ENCODE peak calls at places on chromosomes 7 and 10, in seven cellular contexts. One of them, this sample, is unnamed.

GRCh38 chr10:100006241-100006886 is 3.4 kb downstream of the DNMBP start:
- DNase-seq in G401: peak
- DNase-seq in stimulated activated CD8-positive, alpha-beta memory T cell treated with anti-CD3 and anti-CD28 coated beads, Interleukin-15, amount 100 ng/mL, for 24 hours: no peak
- DNase-seq in LNCaP clone FGC: no peak
- DNase-seq in stromal cell of bone marrow: peak
- DNase-seq in naive thymus-derived CD8-positive, alpha-beta T cell: no peak
- DNase-seq in RWPE1: peak
- DNase-seq in this sample: no peak

GRCh38 chr10:82942572-82943091 is 1067.6 kb downstream of the NRG3 start:
- DNase-seq in G401: no peak
- DNase-seq in stimulated activated CD8-positive, alpha-beta memory T cell treated with anti-CD3 and anti-CD28 coated beads, Interleukin-15, amount 100 ng/mL, for 24 hours: no peak
- DNase-seq in LNCaP clone FGC: no peak
- DNase-seq in stromal cell of bone marrow: peak
- DNase-seq in naive thymus-derived CD8-positive, alpha-beta T cell: no peak
- DNase-seq in RWPE1: no peak
- DNase-seq in this sample: no peak

GRCh38 chr7:137606061-137606674 is 240.6 kb downstream of the DGKI start:
- DNase-seq in G401: peak
- DNase-seq in stimulated activated CD8-positive, alpha-beta memory T cell treated with anti-CD3 and anti-CD28 coated beads, Interleukin-15, amount 100 ng/mL, for 24 hours: no peak
- DNase-seq in LNCaP clone FGC: peak
- DNase-seq in stromal cell of bone marrow: peak
- DNase-seq in naive thymus-derived CD8-positive, alpha-beta T cell: no peak
- DNase-seq in RWPE1: no peak
- DNase-seq in this sample: no peak

GRCh38 chr10:122114156-122114747 is 125.3 kb downstream of the TACC2 start:
- DNase-seq in G401: no peak
- DNase-seq in stimulated activated CD8-positive, alpha-beta memory T cell treated with anti-CD3 and anti-CD28 coated beads, Interleukin-15, amount 100 ng/mL, for 24 hours: no peak
- DNase-seq in LNCaP clone FGC: no peak
- DNase-seq in stromal cell of bone marrow: no peak
- DNase-seq in naive thymus-derived CD8-positive, alpha-beta T cell: no peak
- DNase-seq in RWPE1: no peak
- DNase-seq in this sample: no peak

GRCh38 chr10:83983578-83984255 is 155.6 kb upstream of the GHITM start:
- DNase-seq in G401: no peak
- DNase-seq in stimulated activated CD8-positive, alpha-beta memory T cell treated with anti-CD3 and anti-CD28 coated beads, Interleukin-15, amount 100 ng/mL, for 24 hours: no peak
- DNase-seq in LNCaP clone FGC: no peak
- DNase-seq in stromal cell of bone marrow: no peak
- DNase-seq in naive thymus-derived CD8-positive, alpha-beta T cell: no peak
- DNase-seq in RWPE1: peak
- DNase-seq in this sample: no peak

GRCh38 chr7:133528796-133529195 is 275.9 kb downstream of the EXOC4 start:
- DNase-seq in G401: no peak
- DNase-seq in stimulated activated CD8-positive, alpha-beta memory T cell treated with anti-CD3 and anti-CD28 coated beads, Interleukin-15, amount 100 ng/mL, for 24 hours: no peak
- DNase-seq in LNCaP clone FGC: no peak
- DNase-seq in stromal cell of bone marrow: no peak
- DNase-seq in naive thymus-derived CD8-positive, alpha-beta T cell: no peak
- DNase-seq in RWPE1: no peak
- DNase-seq in this sample: no peak

GRCh38 chr10:89129850-89130396 is 77.2 kb downstream of the CH25H start:
- DNase-seq in G401: no peak
- DNase-seq in stimulated activated CD8-positive, alpha-beta memory T cell treated with anti-CD3 and anti-CD28 coated beads, Interleukin-15, amount 100 ng/mL, for 24 hours: no peak
- DNase-seq in LNCaP clone FGC: no peak
- DNase-seq in stromal cell of bone marrow: peak
- DNase-seq in naive thymus-derived CD8-positive, alpha-beta T cell: no peak
- DNase-seq in RWPE1: peak
- DNase-seq in this sample: no peak

GRCh38 chr7:1123721-1124120 is 35.8 kb downstream of the GPER1 start:
- DNase-seq in G401: peak
- DNase-seq in stimulated activated CD8-positive, alpha-beta memory T cell treated with anti-CD3 and anti-CD28 coated beads, Interleukin-15, amount 100 ng/mL, for 24 hours: no peak
- DNase-seq in LNCaP clone FGC: no peak
- DNase-seq in stromal cell of bone marrow: peak
- DNase-seq in naive thymus-derived CD8-positive, alpha-beta T cell: no peak
- DNase-seq in RWPE1: no peak
- DNase-seq in this sample: no peak

GRCh38 chr10:79046991-79047874 is 21.5 kb upstream of the ZMIZ1 start:
- DNase-seq in G401: no peak
- DNase-seq in stimulated activated CD8-positive, alpha-beta memory T cell treated with anti-CD3 and anti-CD28 coated beads, Interleukin-15, amount 100 ng/mL, for 24 hours: no peak
- DNase-seq in LNCaP clone FGC: no peak
- DNase-seq in stromal cell of bone marrow: no peak
- DNase-seq in naive thymus-derived CD8-positive, alpha-beta T cell: no peak
- DNase-seq in RWPE1: no peak
- DNase-seq in this sample: no peak

GRCh38 chr7:32879460-32879859 is 12.1 kb downstream of the KBTBD2 start:
- DNase-seq in G401: peak
- DNase-seq in stimulated activated CD8-positive, alpha-beta memory T cell treated with anti-CD3 and anti-CD28 coated beads, Interleukin-15, amount 100 ng/mL, for 24 hours: no peak
- DNase-seq in LNCaP clone FGC: no peak
- DNase-seq in stromal cell of bone marrow: no peak
- DNase-seq in naive thymus-derived CD8-positive, alpha-beta T cell: no peak
- DNase-seq in RWPE1: no peak
- DNase-seq in this sample: no peak

GRCh38 chr7:155917836-155918385 is 105.6 kb upstream of the SHH start:
- DNase-seq in G401: no peak
- DNase-seq in stimulated activated CD8-positive, alpha-beta memory T cell treated with anti-CD3 and anti-CD28 coated beads, Interleukin-15, amount 100 ng/mL, for 24 hours: no peak
- DNase-seq in LNCaP clone FGC: no peak
- DNase-seq in stromal cell of bone marrow: no peak
- DNase-seq in naive thymus-derived CD8-positive, alpha-beta T cell: no peak
- DNase-seq in RWPE1: no peak
- DNase-seq in this sample: no peak

GRCh38 chr7:148419856-148420508 is 170.6 kb upstream of the C7orf33 start:
- DNase-seq in G401: no peak
- DNase-seq in stimulated activated CD8-positive, alpha-beta memory T cell treated with anti-CD3 and anti-CD28 coated beads, Interleukin-15, amount 100 ng/mL, for 24 hours: no peak
- DNase-seq in LNCaP clone FGC: no peak
- DNase-seq in stromal cell of bone marrow: no peak
- DNase-seq in naive thymus-derived CD8-positive, alpha-beta T cell: no peak
- DNase-seq in RWPE1: no peak
- DNase-seq in this sample: no peak

GRCh38 chr10:76626406-76626805 is 1011.2 kb downstream of the KCNMA1 start:
- DNase-seq in G401: no peak
- DNase-seq in stimulated activated CD8-positive, alpha-beta memory T cell treated with anti-CD3 and anti-CD28 coated beads, Interleukin-15, amount 100 ng/mL, for 24 hours: no peak
- DNase-seq in LNCaP clone FGC: no peak
- DNase-seq in stromal cell of bone marrow: no peak
- DNase-seq in naive thymus-derived CD8-positive, alpha-beta T cell: no peak
- DNase-seq in RWPE1: no peak
- DNase-seq in this sample: no peak

GRCh38 chr10:29323387-29323786 is 34.5 kb downstream of the LYZL1 start:
- DNase-seq in G401: no peak
- DNase-seq in stimulated activated CD8-positive, alpha-beta memory T cell treated with anti-CD3 and anti-CD28 coated beads, Interleukin-15, amount 100 ng/mL, for 24 hours: no peak
- DNase-seq in LNCaP clone FGC: no peak
- DNase-seq in stromal cell of bone marrow: no peak
- DNase-seq in naive thymus-derived CD8-positive, alpha-beta T cell: no peak
- DNase-seq in RWPE1: no peak
- DNase-seq in this sample: no peak

GRCh38 chr10:92834331-92834730 is 14.0 kb upstream of the EXOC6 start:
- DNase-seq in G401: no peak
- DNase-seq in stimulated activated CD8-positive, alpha-beta memory T cell treated with anti-CD3 and anti-CD28 coated beads, Interleukin-15, amount 100 ng/mL, for 24 hours: no peak
- DNase-seq in LNCaP clone FGC: no peak
- DNase-seq in stromal cell of bone marrow: no peak
- DNase-seq in naive thymus-derived CD8-positive, alpha-beta T cell: no peak
- DNase-seq in RWPE1: no peak
- DNase-seq in this sample: no peak

GRCh38 chr10:8113616-8114015 is 59.1 kb downstream of the GATA3 start:
- DNase-seq in G401: no peak
- DNase-seq in stimulated activated CD8-positive, alpha-beta memory T cell treated with anti-CD3 and anti-CD28 coated beads, Interleukin-15, amount 100 ng/mL, for 24 hours: no peak
- DNase-seq in LNCaP clone FGC: no peak
- DNase-seq in stromal cell of bone marrow: no peak
- DNase-seq in naive thymus-derived CD8-positive, alpha-beta T cell: no peak
- DNase-seq in RWPE1: no peak
- DNase-seq in this sample: no peak

GRCh38 chr7:107505997-107506682 is 36.3 kb downstream of the GPR22 start:
- DNase-seq in G401: no peak
- DNase-seq in stimulated activated CD8-positive, alpha-beta memory T cell treated with anti-CD3 and anti-CD28 coated beads, Interleukin-15, amount 100 ng/mL, for 24 hours: no peak
- DNase-seq in LNCaP clone FGC: peak
- DNase-seq in stromal cell of bone marrow: no peak
- DNase-seq in naive thymus-derived CD8-positive, alpha-beta T cell: no peak
- DNase-seq in RWPE1: peak
- DNase-seq in this sample: no peak

GRCh38 chr7:116399808-116400207 is 99.7 kb upstream of the CAV2 start:
- DNase-seq in G401: no peak
- DNase-seq in stimulated activated CD8-positive, alpha-beta memory T cell treated with anti-CD3 and anti-CD28 coated beads, Interleukin-15, amount 100 ng/mL, for 24 hours: no peak
- DNase-seq in LNCaP clone FGC: no peak
- DNase-seq in stromal cell of bone marrow: peak
- DNase-seq in naive thymus-derived CD8-positive, alpha-beta T cell: no peak
- DNase-seq in RWPE1: peak
- DNase-seq in this sample: no peak

GRCh38 chr10:26437637-26438461 is at the start of gene APBB1IP:
- DNase-seq in G401: no peak
- DNase-seq in stimulated activated CD8-positive, alpha-beta memory T cell treated with anti-CD3 and anti-CD28 coated beads, Interleukin-15, amount 100 ng/mL, for 24 hours: no peak
- DNase-seq in LNCaP clone FGC: no peak
- DNase-seq in stromal cell of bone marrow: peak
- DNase-seq in naive thymus-derived CD8-positive, alpha-beta T cell: peak
- DNase-seq in RWPE1: no peak
- DNase-seq in this sample: no peak

GRCh38 chr7:18590744-18591340 is 95.3 kb downstream of the HDAC9 start:
- DNase-seq in G401: peak
- DNase-seq in stimulated activated CD8-positive, alpha-beta memory T cell treated with anti-CD3 and anti-CD28 coated beads, Interleukin-15, amount 100 ng/mL, for 24 hours: no peak
- DNase-seq in LNCaP clone FGC: peak
- DNase-seq in stromal cell of bone marrow: peak
- DNase-seq in naive thymus-derived CD8-positive, alpha-beta T cell: no peak
- DNase-seq in RWPE1: peak
- DNase-seq in this sample: no peak

GRCh38 chr7:42144253-42145002 is 92.6 kb downstream of the GLI3 start:
- DNase-seq in G401: no peak
- DNase-seq in stimulated activated CD8-positive, alpha-beta memory T cell treated with anti-CD3 and anti-CD28 coated beads, Interleukin-15, amount 100 ng/mL, for 24 hours: no peak
- DNase-seq in LNCaP clone FGC: no peak
- DNase-seq in stromal cell of bone marrow: peak
- DNase-seq in naive thymus-derived CD8-positive, alpha-beta T cell: no peak
- DNase-seq in RWPE1: no peak
- DNase-seq in this sample: no peak

GRCh38 chr10:20963056-20963455 is 65.9 kb upstream of the NEBL start:
- DNase-seq in G401: peak
- DNase-seq in stimulated activated CD8-positive, alpha-beta memory T cell treated with anti-CD3 and anti-CD28 coated beads, Interleukin-15, amount 100 ng/mL, for 24 hours: no peak
- DNase-seq in LNCaP clone FGC: no peak
- DNase-seq in stromal cell of bone marrow: no peak
- DNase-seq in naive thymus-derived CD8-positive, alpha-beta T cell: no peak
- DNase-seq in RWPE1: no peak
- DNase-seq in this sample: no peak

GRCh38 chr7:144513332-144513731 is 109.8 kb upstream of the NOBOX start:
- DNase-seq in G401: peak
- DNase-seq in stimulated activated CD8-positive, alpha-beta memory T cell treated with anti-CD3 and anti-CD28 coated beads, Interleukin-15, amount 100 ng/mL, for 24 hours: no peak
- DNase-seq in LNCaP clone FGC: no peak
- DNase-seq in stromal cell of bone marrow: peak
- DNase-seq in naive thymus-derived CD8-positive, alpha-beta T cell: no peak
- DNase-seq in RWPE1: peak
- DNase-seq in this sample: no peak

GRCh38 chr10:73969224-73969811 is 28.6 kb upstream of the VCL start:
- DNase-seq in G401: no peak
- DNase-seq in stimulated activated CD8-positive, alpha-beta memory T cell treated with anti-CD3 and anti-CD28 coated beads, Interleukin-15, amount 100 ng/mL, for 24 hours: no peak
- DNase-seq in LNCaP clone FGC: no peak
- DNase-seq in stromal cell of bone marrow: no peak
- DNase-seq in naive thymus-derived CD8-positive, alpha-beta T cell: no peak
- DNase-seq in RWPE1: no peak
- DNase-seq in this sample: no peak

GRCh38 chr7:30163231-30163894 is 28.6 kb downstream of the MTURN start:
- DNase-seq in G401: no peak
- DNase-seq in stimulated activated CD8-positive, alpha-beta memory T cell treated with anti-CD3 and anti-CD28 coated beads, Interleukin-15, amount 100 ng/mL, for 24 hours: no peak
- DNase-seq in LNCaP clone FGC: no peak
- DNase-seq in stromal cell of bone marrow: no peak
- DNase-seq in naive thymus-derived CD8-positive, alpha-beta T cell: no peak
- DNase-seq in RWPE1: peak
- DNase-seq in this sample: no peak

GRCh38 chr7:76364198-76364584 is 5.4 kb upstream of the YWHAG start:
- DNase-seq in G401: no peak
- DNase-seq in stimulated activated CD8-positive, alpha-beta memory T cell treated with anti-CD3 and anti-CD28 coated beads, Interleukin-15, amount 100 ng/mL, for 24 hours: no peak
- DNase-seq in LNCaP clone FGC: no peak
- DNase-seq in stromal cell of bone marrow: no peak
- DNase-seq in naive thymus-derived CD8-positive, alpha-beta T cell: no peak
- DNase-seq in RWPE1: peak
- DNase-seq in this sample: no peak

GRCh38 chr10:130127612-130128607 is 8.3 kb upstream of the GLRX3 start:
- DNase-seq in G401: peak
- DNase-seq in stimulated activated CD8-positive, alpha-beta memory T cell treated with anti-CD3 and anti-CD28 coated beads, Interleukin-15, amount 100 ng/mL, for 24 hours: no peak
- DNase-seq in LNCaP clone FGC: peak
- DNase-seq in stromal cell of bone marrow: no peak
- DNase-seq in naive thymus-derived CD8-positive, alpha-beta T cell: peak
- DNase-seq in RWPE1: peak
- DNase-seq in this sample: no peak

GRCh38 chr10:62610649-62611229 is 193.8 kb upstream of the ADO start:
- DNase-seq in G401: peak
- DNase-seq in stimulated activated CD8-positive, alpha-beta memory T cell treated with anti-CD3 and anti-CD28 coated beads, Interleukin-15, amount 100 ng/mL, for 24 hours: peak
- DNase-seq in LNCaP clone FGC: no peak
- DNase-seq in stromal cell of bone marrow: no peak
- DNase-seq in naive thymus-derived CD8-positive, alpha-beta T cell: peak
- DNase-seq in RWPE1: peak
- DNase-seq in this sample: no peak

This sample was measured in mesothelial cell of epicardium.